ENCODE peak calls at places on chromosomes 2 and 18, in seven cellular contexts. C is lower lobe of right lung, R is cardiac muscle cell, U is H9, G is DND-41, H is hepatocyte, S is tibial artery. O is an unnamed sample.
A peak's percentile ranks its signal among the peaks of the same experiment; 100 is the strongest.

GRCh38 chr2:105143467-105144127 is 97.9 kb upstream of the GPR45 start:
- DNase-seq in C (no peak), R (peak; percentile 22), U (peak; percentile 69), G (no peak), H (peak; percentile 37), S (no peak), O (no peak)

GRCh38 chr2:203869610-203870042 is 2.1 kb downstream of the CTLA4 start:
- DNase-seq in C (no peak), R (no peak), U (no peak), G (peak; percentile 15), H (no peak), S (no peak), O (no peak)

GRCh38 chr18:25350561-25351201 is 1.3 kb downstream of the ZNF521 start:
- DNase-seq in C (peak; percentile 46), R (peak; percentile 65), U (peak; percentile 28), G (no peak), H (peak; percentile 70), S (peak; percentile 77), O (peak; percentile 65)

GRCh38 chr18:21915546-21915945 is 175.0 kb downstream of the MIB1 start:
- DNase-seq in C (no peak), R (no peak), U (no peak), G (no peak), H (no peak), S (no peak), O (no peak)

GRCh38 chr2:239361311-239361642 is 39.5 kb downstream of the HDAC4 start:
- DNase-seq in C (no peak), R (peak; percentile 39), U (peak; percentile 29), G (no peak), H (no peak), S (no peak), O (no peak)

GRCh38 chr2:178072383-178073301 is at the start of gene PDE11A:
- DNase-seq in C (peak; percentile 86), R (peak; percentile 70), U (peak; percentile 94), G (no peak), H (peak; percentile 93), S (peak; percentile 90), O (peak; percentile 47)

GRCh38 chr2:23513245-23513880 is 128.4 kb downstream of the KLHL29 start:
- DNase-seq in C (no peak), R (no peak), U (no peak), G (no peak), H (no peak), S (no peak), O (no peak)

GRCh38 chr2:229774237-229774636 is 59.9 kb upstream of the DNER start:
- DNase-seq in C (no peak), R (no peak), U (no peak), G (no peak), H (no peak), S (no peak), O (no peak)

GRCh38 chr2:157596992-157597681 is 31.5 kb downstream of the ACVR1C start:
- DNase-seq in C (peak; percentile 57), R (peak; percentile 20), U (peak; percentile 80), G (no peak), H (peak; percentile 49), S (peak; percentile 65), O (no peak)

GRCh38 chr2:144546933-144547332 is 27.0 kb upstream of the ZEB2 start:
- DNase-seq in C (no peak), R (no peak), U (no peak), G (no peak), H (no peak), S (no peak), O (no peak)

GRCh38 chr18:984004-984403 is 79.3 kb downstream of the ADCYAP1 start:
- DNase-seq in C (no peak), R (peak; percentile 25), U (no peak), G (no peak), H (no peak), S (no peak), O (no peak)

GRCh38 chr2:121527009-121527682 is 3.5 kb upstream of the RNU4ATAC start:
- DNase-seq in C (no peak), R (peak; percentile 60), U (no peak), G (no peak), H (no peak), S (no peak), O (no peak)

GRCh38 chr18:55634545-55634944 is 46.6 kb upstream of the TCF4 start:
- DNase-seq in C (no peak), R (peak; percentile 94), U (no peak), G (no peak), H (no peak), S (no peak), O (no peak)

GRCh38 chr2:44759823-44760222 is 181.7 kb upstream of the SIX3 start:
- DNase-seq in C (no peak), R (peak; percentile 58), U (no peak), G (no peak), H (no peak), S (no peak), O (no peak)

GRCh38 chr18:22551536-22552151 is 133.9 kb upstream of the CTAGE1 start:
- DNase-seq in C (no peak), R (peak; percentile 82), U (no peak), G (no peak), H (no peak), S (no peak), O (peak; percentile 79)

GRCh38 chr2:64218137-64218536 is 73.9 kb upstream of the PELI1 start:
- DNase-seq in C (no peak), R (no peak), U (no peak), G (no peak), H (no peak), S (no peak), O (no peak)

GRCh38 chr18:36828630-36829361 is at the start of the genes KIAA1328 and TPGS2:
- DNase-seq in C (peak; percentile 91), R (peak; percentile 94), U (peak; percentile 87), G (peak; percentile 92), H (peak; percentile 95), S (peak; percentile 90), O (peak; percentile 51)

GRCh38 chr2:21118302-21118920 is 5.4 kb upstream of the TDRD15 start:
- DNase-seq in C (no peak), R (peak; percentile 19), U (peak; percentile 34), G (peak; percentile 39), H (peak; percentile 49), S (no peak), O (no peak)

GRCh38 chr2:189927823-189928222 is 134.7 kb downstream of the MSTN start:
- DNase-seq in C (no peak), R (peak; percentile 27), U (no peak), G (no peak), H (no peak), S (no peak), O (no peak)

GRCh38 chr18:77749189-77749588 is 499.5 kb downstream of the GALR1 start:
- DNase-seq in C (no peak), R (no peak), U (peak; percentile 50), G (peak; percentile 36), H (no peak), S (no peak), O (no peak)

GRCh38 chr18:60069145-60069544 is 169.3 kb downstream of the PMAIP1 start:
- DNase-seq in C (no peak), R (no peak), U (no peak), G (no peak), H (no peak), S (no peak), O (no peak)
- TF ChIP-seq CTCF in C (no peak), R (peak; percentile 8), U (peak; percentile 41), G (peak; percentile 38), H (no peak), S (no peak), O (no peak)

DNA sequence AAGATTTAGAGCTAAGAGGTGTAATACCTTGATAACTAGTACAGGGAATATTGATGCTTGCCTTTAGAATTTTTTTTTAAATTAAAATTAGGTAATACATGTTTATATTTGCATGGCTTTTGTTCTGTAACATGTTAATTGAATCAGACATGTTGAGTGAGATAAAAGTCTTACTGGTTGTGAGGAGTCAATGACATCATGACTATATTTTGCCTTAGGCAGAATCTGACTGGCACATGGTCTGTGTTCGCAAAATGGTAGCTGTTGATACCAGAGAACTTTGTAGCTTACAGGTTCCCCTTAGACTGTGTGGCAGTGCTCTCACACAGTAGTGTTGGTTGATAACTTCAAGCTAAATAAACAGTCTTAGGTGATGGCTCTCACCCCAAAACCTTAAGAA is 199.7 kb downstream of the PTPRM start:
- DNase-seq in C (no peak), R (no peak), U (no peak), G (no peak), H (no peak), S (no peak), O (no peak)
- H3K4me1 ChIP-seq in C (no peaks in the 10 kb centered on the region), R (peaks cover 34% of the 10 kb centered on the region), U (no peaks in the 10 kb centered on the region), G (no peaks in the 10 kb centered on the region), H (peaks cover 3% of the 10 kb centered on the region), S (no peaks in the 10 kb centered on the region), O (no peaks in the 10 kb centered on the region)

DNA sequence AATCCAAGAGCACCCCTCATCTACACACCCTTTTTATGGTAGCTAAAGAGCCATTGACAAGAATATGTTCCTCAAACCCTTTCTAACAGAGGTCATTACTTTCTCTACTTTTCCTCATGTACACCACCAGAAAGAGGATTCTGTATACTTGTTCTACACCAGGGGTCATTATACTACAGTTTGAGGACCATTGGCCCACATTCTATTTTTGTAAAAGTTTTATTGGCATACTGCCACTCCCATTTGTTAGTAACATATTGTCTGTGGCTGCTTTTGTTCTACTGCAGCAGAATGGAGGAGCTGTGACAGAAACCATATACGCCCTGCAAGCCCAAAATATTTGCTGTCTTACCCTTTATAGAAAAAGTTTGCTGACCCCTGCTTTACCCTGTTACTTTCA is 14.3 kb downstream of the HTR2B start:
- DNase-seq in C (no peak), R (peak; percentile 81), U (no peak), G (no peak), H (peak; percentile 24), S (no peak), O (no peak)
- TF ChIP-seq CTCF in C (no peak), R (peak; percentile 38), U (no peak), G (no peak), H (peak; percentile 27), S (peak; percentile 47), O (peak; percentile 38)

DNA sequence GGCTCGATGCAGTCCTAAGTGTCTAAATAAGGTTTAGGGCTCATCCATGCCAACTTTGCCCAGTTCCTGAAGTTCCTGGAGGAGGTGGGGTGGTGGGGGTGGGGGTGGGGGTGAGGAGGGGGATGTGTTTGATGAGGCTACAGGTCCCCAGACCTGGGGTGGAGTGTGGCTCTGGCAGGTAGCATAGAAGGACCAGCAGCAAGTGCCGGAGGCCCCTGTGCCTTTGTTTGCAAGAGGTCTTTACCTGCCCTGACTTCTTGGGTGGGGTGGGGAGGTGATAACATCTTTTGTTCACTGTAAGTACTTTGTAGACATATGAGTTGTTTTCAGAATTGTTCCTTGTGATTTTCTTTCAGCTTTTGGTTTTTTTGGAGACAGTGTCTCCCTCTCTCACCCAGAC is 10.0 kb downstream of the SH3BP4 start:
- DNase-seq in C (no peak), R (no peak), U (no peak), G (no peak), H (no peak), S (peak; percentile 38), O (no peak)
- H3K4me1 ChIP-seq in C (peaks cover 36% of the 10 kb centered on the region), R (peaks cover 21% of the 10 kb centered on the region), U (peaks cover 15% of the 10 kb centered on the region), G (no peaks in the 10 kb centered on the region), H (peaks cover 9% of the 10 kb centered on the region), S (peaks cover 19% of the 10 kb centered on the region), O (peaks cover 3% of the 10 kb centered on the region)

GRCh38 chr18:57787068-57787682 is 15.9 kb downstream of the ATP8B1 start:
- DNase-seq in C (no peak), R (no peak), U (no peak), G (no peak), H (no peak), S (no peak), O (peak; percentile 27)
- TF ChIP-seq CTCF in C (no peak), R (no peak), U (no peak), G (no peak), H (no peak), S (no peak), O (no peak)